ENCODE peak calls at places on chromosomes 5 and 9, in ten cellular contexts. One of them, this sample, is unnamed.

GRCh38 chr5:174083041-174083827 is 37.7 kb downstream of the NSG2 start:
- DNase-seq in CD4-positive, alpha-beta T cell: no peak
- DNase-seq in pulmonary artery endothelial cell: no peak
- DNase-seq in iPS DF 6.9: no peak
- DNase-seq in GF-D8: no peak
- DNase-seq in HCT116: no peak
- DNase-seq in astrocyte of the spinal cord: no peak
- DNase-seq in ELR: no peak
- DNase-seq in NCI-H1105: no peak
- DNase-seq in stimulated activated CD8-positive, alpha-beta memory T cell treated with anti-CD3 and anti-CD28 coated beads, Interleukin-2, amount 100 ng/mL, for 48 hours: no peak
- DNase-seq in this sample: peak

GRCh38 chr5:141516648-141517025 is 27.8 kb downstream of the PCDHGC5 start:
- DNase-seq in HCT116: no peak
- DNase-seq in astrocyte of the spinal cord: no peak
- DNase-seq in iPS DF 6.9: no peak
- DNase-seq in pulmonary artery endothelial cell: no peak
- DNase-seq in stimulated activated CD8-positive, alpha-beta memory T cell treated with anti-CD3 and anti-CD28 coated beads, Interleukin-2, amount 100 ng/mL, for 48 hours: no peak
- DNase-seq in ELR: no peak
- DNase-seq in NCI-H1105: no peak
- DNase-seq in CD4-positive, alpha-beta T cell: no peak
- DNase-seq in GF-D8: no peak
- DNase-seq in this sample: no peak

GRCh38 chr9:87716141-87716540 is 9.8 kb upstream of the CTSL start:
- DNase-seq in HCT116: no peak
- DNase-seq in GF-D8: no peak
- DNase-seq in pulmonary artery endothelial cell: no peak
- DNase-seq in astrocyte of the spinal cord: no peak
- DNase-seq in stimulated activated CD8-positive, alpha-beta memory T cell treated with anti-CD3 and anti-CD28 coated beads, Interleukin-2, amount 100 ng/mL, for 48 hours: no peak
- DNase-seq in ELR: no peak
- DNase-seq in iPS DF 6.9: no peak
- DNase-seq in NCI-H1105: no peak
- DNase-seq in CD4-positive, alpha-beta T cell: no peak
- DNase-seq in this sample: no peak

GRCh38 chr5:163867738-163868137 is 362.3 kb downstream of the MAT2B start:
- DNase-seq in NCI-H1105: no peak
- DNase-seq in CD4-positive, alpha-beta T cell: no peak
- DNase-seq in HCT116: no peak
- DNase-seq in iPS DF 6.9: no peak
- DNase-seq in stimulated activated CD8-positive, alpha-beta memory T cell treated with anti-CD3 and anti-CD28 coated beads, Interleukin-2, amount 100 ng/mL, for 48 hours: no peak
- DNase-seq in GF-D8: no peak
- DNase-seq in astrocyte of the spinal cord: peak
- DNase-seq in pulmonary artery endothelial cell: peak
- DNase-seq in ELR: peak
- DNase-seq in this sample: no peak

GRCh38 chr5:132760043-132760420 is 12.8 kb downstream of the CCNI2 start:
- DNase-seq in NCI-H1105: no peak
- DNase-seq in ELR: no peak
- DNase-seq in GF-D8: no peak
- DNase-seq in HCT116: no peak
- DNase-seq in pulmonary artery endothelial cell: no peak
- DNase-seq in astrocyte of the spinal cord: no peak
- DNase-seq in stimulated activated CD8-positive, alpha-beta memory T cell treated with anti-CD3 and anti-CD28 coated beads, Interleukin-2, amount 100 ng/mL, for 48 hours: no peak
- DNase-seq in iPS DF 6.9: no peak
- DNase-seq in CD4-positive, alpha-beta T cell: no peak
- DNase-seq in this sample: no peak

GRCh38 chr5:173885481-173886010 is 2.6 kb upstream of the CPEB4 start:
- DNase-seq in CD4-positive, alpha-beta T cell: no peak
- DNase-seq in HCT116: no peak
- DNase-seq in GF-D8: peak
- DNase-seq in astrocyte of the spinal cord: no peak
- DNase-seq in pulmonary artery endothelial cell: peak
- DNase-seq in NCI-H1105: no peak
- DNase-seq in iPS DF 6.9: no peak
- DNase-seq in stimulated activated CD8-positive, alpha-beta memory T cell treated with anti-CD3 and anti-CD28 coated beads, Interleukin-2, amount 100 ng/mL, for 48 hours: no peak
- DNase-seq in ELR: no peak
- DNase-seq in this sample: no peak

GRCh38 chr9:93092171-93092991 is 3.6 kb upstream of the CARD19 start:
- DNase-seq in NCI-H1105: no peak
- DNase-seq in ELR: no peak
- DNase-seq in pulmonary artery endothelial cell: no peak
- DNase-seq in HCT116: no peak
- DNase-seq in iPS DF 6.9: no peak
- DNase-seq in astrocyte of the spinal cord: no peak
- DNase-seq in GF-D8: no peak
- DNase-seq in CD4-positive, alpha-beta T cell: no peak
- DNase-seq in stimulated activated CD8-positive, alpha-beta memory T cell treated with anti-CD3 and anti-CD28 coated beads, Interleukin-2, amount 100 ng/mL, for 48 hours: no peak
- DNase-seq in this sample: no peak

GRCh38 chr9:129166962-129167557 is 11.0 kb downstream of the IER5L start:
- DNase-seq in HCT116: peak
- DNase-seq in GF-D8: peak
- DNase-seq in pulmonary artery endothelial cell: no peak
- DNase-seq in stimulated activated CD8-positive, alpha-beta memory T cell treated with anti-CD3 and anti-CD28 coated beads, Interleukin-2, amount 100 ng/mL, for 48 hours: no peak
- DNase-seq in astrocyte of the spinal cord: peak
- DNase-seq in CD4-positive, alpha-beta T cell: no peak
- DNase-seq in iPS DF 6.9: no peak
- DNase-seq in NCI-H1105: peak
- DNase-seq in ELR: peak
- DNase-seq in this sample: peak